ENCODE peak calls at places on chromosomes 1 and 21, in seven cellular contexts. N is adipocyte, Z is SK-N-MC, S is fibroblast of lung, L is mesenchymal stem cell, Y is neural progenitor cell, W is IMR-90. K is an unnamed sample.

GRCh38 chr1:50471967-50472366 is 48.7 kb upstream of the DMRTA2 start:
- DNase-seq in N (no peak), Z (no peak), S (no peak), L (no peak), Y (peak; percentile 15), W (no peak), K (no peak)

GRCh38 chr1:187241971-187242370 is 413.2 kb downstream of the PLA2G4A start:
- DNase-seq in N (no peak), Z (no peak), S (no peak), L (no peak), Y (no peak), W (no peak), K (no peak)

GRCh38 chr1:57671750-57672149 is 247.9 kb upstream of the DAB1 start:
- DNase-seq in N (no peak), Z (no peak), S (no peak), L (no peak), Y (no peak), W (no peak), K (no peak)

GRCh38 chr1:228289996-228290881 is 82.4 kb downstream of the OBSCN start:
- DNase-seq in N (no peak), Z (no peak), S (no peak), L (no peak), Y (no peak), W (no peak), K (no peak)

GRCh38 chr1:29809446-29810120 is 573.3 kb downstream of the PTPRU start:
- DNase-seq in N (no peak), Z (no peak), S (no peak), L (no peak), Y (no peak), W (no peak), K (no peak)

GRCh38 chr1:81549588-81550127 is 251.1 kb upstream of the ADGRL2 start:
- DNase-seq in N (peak; percentile 59), Z (peak; percentile 24), S (peak; percentile 72), L (peak; percentile 51), Y (peak; percentile 52), W (peak; percentile 52), K (no peak)

GRCh38 chr1:8077602-8078001 is 51.5 kb upstream of the ERRFI1 start:
- DNase-seq in N (no peak), Z (no peak), S (no peak), L (no peak), Y (no peak), W (no peak), K (no peak)

GRCh38 chr21:26798856-26799751 is 46.1 kb downstream of the ADAMTS1 start:
- DNase-seq in N (no peak), Z (peak; percentile 44), S (peak; percentile 83), L (peak; percentile 86), Y (no peak), W (peak; percentile 81), K (no peak)

GRCh38 chr1:185998391-185998790 is 264.2 kb downstream of the HMCN1 start:
- DNase-seq in N (no peak), Z (no peak), S (no peak), L (no peak), Y (peak; percentile 15), W (no peak), K (no peak)

GRCh38 chr1:33815061-33815460 is 48.8 kb upstream of the HMGB4 start:
- DNase-seq in N (peak; percentile 30), Z (no peak), S (peak; percentile 13), L (no peak), Y (no peak), W (peak; percentile 46), K (no peak)

GRCh38 chr1:33007190-33008050 is 29.3 kb downstream of the AK2 start:
- DNase-seq in N (peak; percentile 92), Z (no peak), S (peak; percentile 90), L (peak; percentile 88), Y (peak; percentile 44), W (peak; percentile 94), K (no peak)

GRCh38 chr21:36830041-36830440 is 131.1 kb downstream of the SIM2 start:
- DNase-seq in N (no peak), Z (no peak), S (no peak), L (no peak), Y (no peak), W (no peak), K (no peak)

GRCh38 chr1:55893155-55893554 is 678.0 kb upstream of the USP24 start:
- DNase-seq in N (no peak), Z (no peak), S (peak; percentile 73), L (peak; percentile 54), Y (peak; percentile 30), W (peak; percentile 61), K (no peak)

GRCh38 chr1:204143276-204144041 is 8.4 kb downstream of the ETNK2 start:
- DNase-seq in N (no peak), Z (no peak), S (no peak), L (no peak), Y (no peak), W (no peak), K (no peak)

GRCh38 chr1:186207401-186208085 is 167.5 kb downstream of the TPR start:
- DNase-seq in N (no peak), Z (no peak), S (peak; percentile 9), L (no peak), Y (no peak), W (peak; percentile 25), K (no peak)

GRCh38 chr1:9376886-9377333 is 84.2 kb downstream of the SPSB1 start:
- DNase-seq in N (no peak), Z (no peak), S (peak; percentile 74), L (peak; percentile 94), Y (no peak), W (peak; percentile 47), K (no peak)

GRCh38 chr1:111739984-111740765 is 980 bp upstream of the INKA2 start:
- DNase-seq in N (peak; percentile 83), Z (no peak), S (peak; percentile 59), L (peak; percentile 87), Y (peak; percentile 96), W (peak; percentile 52), K (no peak)

GRCh38 chr1:177945943-177946650 is 23.8 kb downstream of the SEC16B start:
- DNase-seq in N (peak; percentile 81), Z (no peak), S (peak; percentile 70), L (peak; percentile 65), Y (peak; percentile 82), W (peak; percentile 65), K (peak; percentile 65)

GRCh38 chr1:90761781-90762589 is 44.9 kb upstream of the BARHL2 start:
- DNase-seq in N (no peak), Z (no peak), S (no peak), L (no peak), Y (no peak), W (no peak), K (no peak)

GRCh38 chr1:169796411-169796810 is 1.7 kb upstream of the METTL18 start:
- DNase-seq in N (no peak), Z (no peak), S (no peak), L (no peak), Y (no peak), W (no peak), K (no peak)

DNA sequence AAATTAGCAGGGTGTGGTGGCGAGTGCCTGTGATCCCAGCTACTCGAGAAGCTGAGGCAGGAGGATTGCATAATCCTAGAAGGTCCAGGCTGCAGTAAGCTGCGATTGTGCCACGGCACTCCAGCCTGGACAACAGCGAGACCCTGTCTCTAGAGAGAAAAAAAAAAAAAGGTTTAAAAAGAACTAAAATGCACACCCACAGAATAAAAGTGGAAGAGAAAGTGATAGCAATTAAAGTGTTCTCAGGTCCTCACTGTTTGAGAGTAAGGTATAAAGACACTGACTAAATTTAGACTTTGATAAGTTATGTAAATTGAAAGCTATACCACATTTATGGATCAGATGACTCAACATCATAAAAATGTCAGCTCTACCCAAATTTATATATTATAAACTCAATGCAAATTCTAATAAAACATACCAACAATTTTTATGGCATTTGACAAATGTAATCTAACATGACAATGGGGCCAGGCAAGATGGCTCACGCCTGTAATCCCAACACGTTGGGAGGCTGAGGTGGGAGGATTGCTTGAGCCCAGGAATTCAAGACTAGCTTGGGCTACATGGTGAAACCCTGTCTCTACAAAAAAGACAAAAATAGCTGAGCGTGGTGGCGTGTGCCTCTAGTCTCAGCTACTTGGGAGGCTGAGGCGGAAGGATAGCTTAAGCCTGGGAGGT is 11.8 kb downstream of the ZBTB17 start:
- DNase-seq in N (no peak), Z (no peak), S (no peak), L (peak; percentile 34), Y (no peak), W (no peak), K (no peak)
- H3K9ac ChIP-seq in N (peak overlapping the region; percentile 47), Z (no peak overlapping the region), S (no peak overlapping the region), L (peak overlapping the region; percentile 53), Y (no peak overlapping the region), W (no peak overlapping the region), K (no peak overlapping the region)

GRCh38 chr1:1629430-1630190 is 2.4 kb upstream of the MMP23B start:
- DNase-seq in N (no peak), Z (no peak), S (no peak), L (no peak), Y (no peak), W (no peak), K (peak; percentile 70)
- H3K4me3 ChIP-seq in N (no peak overlapping the region), Z (no peak overlapping the region), S (no peak overlapping the region), L (no peak overlapping the region), Y (no peak overlapping the region), W (no peak overlapping the region), K (peak overlapping the region; percentile 41)

GRCh38 chr1:89576016-89576415 is 51.4 kb downstream of the LRRC8B start:
- DNase-seq in N (no peak), Z (no peak), S (no peak), L (no peak), Y (peak; percentile 81), W (no peak), K (no peak)
- H3K9ac ChIP-seq in N (no peak overlapping the region), Z (no peak overlapping the region), S (no peak overlapping the region), L (no peak overlapping the region), Y (no peak overlapping the region), W (no peak overlapping the region), K (no peak overlapping the region)

DNA sequence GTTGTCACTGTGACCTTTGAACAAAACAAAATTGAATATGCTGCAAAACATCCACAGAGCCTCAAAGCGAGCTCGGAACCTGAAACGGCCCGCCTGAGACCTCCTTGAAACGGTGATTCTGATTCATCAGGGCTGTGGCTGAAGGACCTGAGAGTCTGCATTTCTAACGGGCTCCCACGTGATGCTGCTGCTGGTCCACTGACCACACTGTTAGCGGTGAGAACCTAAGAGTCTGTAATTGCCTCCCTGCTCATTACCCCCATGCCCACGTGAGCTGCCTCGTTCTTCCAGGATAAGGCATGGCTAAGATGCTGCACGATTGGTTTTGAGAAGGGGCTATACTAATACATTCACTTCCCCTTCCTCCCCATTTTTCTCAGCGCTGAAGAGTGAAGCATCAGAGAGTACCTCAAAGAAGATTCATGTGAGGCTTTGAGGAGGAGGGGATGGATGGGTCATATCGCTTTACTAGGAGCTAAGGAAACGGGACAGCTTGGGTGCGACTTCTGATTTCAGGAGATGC is 9.7 kb downstream of the TLR5 start:
- DNase-seq in N (no peak), Z (no peak), S (no peak), L (no peak), Y (no peak), W (no peak), K (no peak)
- H3K4me3 ChIP-seq in N (peak overlapping the region; percentile 46), Z (peak overlapping the region; percentile 75), S (no peak overlapping the region), L (peak overlapping the region; percentile 64), Y (no peak overlapping the region), W (no peak overlapping the region), K (no peak overlapping the region)

K was measured in DND-41.